ENCODE peak calls at places on chromosomes 4 and X, in four cellular contexts. One of them, this sample, is unnamed. For H3K4me1, the result is how much of the 10 kb centered on the place peaks cover.

GRCh38 chrX:48458711-48459110 is 11.3 kb downstream of the SLC38A5 start:
- DNase-seq in tibial nerve: no peak
- DNase-seq in left ventricle myocardium inferior: peak
- DNase-seq in esophagus squamous epithelium: no peak
- DNase-seq in this sample: no peak

GRCh38 chrX:115562492-115562872 is 1.5 kb downstream of the PLS3 start:
- DNase-seq in tibial nerve: no peak
- DNase-seq in left ventricle myocardium inferior: no peak
- DNase-seq in esophagus squamous epithelium: no peak
- DNase-seq in this sample: peak

GRCh38 chr4:120658772-120659171 is 263.8 kb downstream of the PRDM5 start:
- DNase-seq in tibial nerve: no peak
- DNase-seq in left ventricle myocardium inferior: no peak
- DNase-seq in esophagus squamous epithelium: no peak
- DNase-seq in this sample: no peak

GRCh38 chrX:150363561-150364346 is 637 bp downstream of the MAMLD1 start:
- DNase-seq in tibial nerve: no peak
- DNase-seq in left ventricle myocardium inferior: peak
- DNase-seq in esophagus squamous epithelium: no peak
- DNase-seq in this sample: peak

GRCh38 chr4:139963708-139964107 is 190.3 kb downstream of the MAML3 start:
- DNase-seq in tibial nerve: no peak
- DNase-seq in left ventricle myocardium inferior: no peak
- DNase-seq in esophagus squamous epithelium: no peak
- DNase-seq in this sample: no peak

GRCh38 chr4:104966349-104967033 is 180.2 kb upstream of the TET2 start:
- DNase-seq in tibial nerve: peak
- DNase-seq in left ventricle myocardium inferior: no peak
- DNase-seq in esophagus squamous epithelium: no peak
- DNase-seq in this sample: peak

GRCh38 chr4:48645225-48645794 is 134.8 kb downstream of the FRYL start:
- DNase-seq in tibial nerve: no peak
- DNase-seq in left ventricle myocardium inferior: no peak
- DNase-seq in esophagus squamous epithelium: no peak
- DNase-seq in this sample: no peak

GRCh38 chrX:44432641-44433040 is 89.2 kb upstream of the EFHC2 start:
- DNase-seq in tibial nerve: no peak
- DNase-seq in left ventricle myocardium inferior: no peak
- DNase-seq in esophagus squamous epithelium: no peak
- DNase-seq in this sample: no peak

GRCh38 chrX:153649178-153649914 is 2.3 kb downstream of the DUSP9 start:
- DNase-seq in tibial nerve: no peak
- DNase-seq in left ventricle myocardium inferior: no peak
- DNase-seq in esophagus squamous epithelium: no peak
- DNase-seq in this sample: peak

GRCh38 chr4:102757681-102758080 is 3.1 kb downstream of the MANBA start:
- DNase-seq in tibial nerve: no peak
- DNase-seq in left ventricle myocardium inferior: no peak
- DNase-seq in esophagus squamous epithelium: no peak
- DNase-seq in this sample: no peak

GRCh38 chr4:1205641-1206298 is 33.4 kb upstream of the SPON2 start:
- DNase-seq in tibial nerve: no peak
- DNase-seq in left ventricle myocardium inferior: no peak
- DNase-seq in esophagus squamous epithelium: no peak
- DNase-seq in this sample: no peak
- H3K4me1 ChIP-seq in tibial nerve: half or more
- H3K4me1 ChIP-seq in left ventricle myocardium inferior: half or more
- H3K4me1 ChIP-seq in esophagus squamous epithelium: half or more
- H3K4me1 ChIP-seq in this sample: under half

DNA sequence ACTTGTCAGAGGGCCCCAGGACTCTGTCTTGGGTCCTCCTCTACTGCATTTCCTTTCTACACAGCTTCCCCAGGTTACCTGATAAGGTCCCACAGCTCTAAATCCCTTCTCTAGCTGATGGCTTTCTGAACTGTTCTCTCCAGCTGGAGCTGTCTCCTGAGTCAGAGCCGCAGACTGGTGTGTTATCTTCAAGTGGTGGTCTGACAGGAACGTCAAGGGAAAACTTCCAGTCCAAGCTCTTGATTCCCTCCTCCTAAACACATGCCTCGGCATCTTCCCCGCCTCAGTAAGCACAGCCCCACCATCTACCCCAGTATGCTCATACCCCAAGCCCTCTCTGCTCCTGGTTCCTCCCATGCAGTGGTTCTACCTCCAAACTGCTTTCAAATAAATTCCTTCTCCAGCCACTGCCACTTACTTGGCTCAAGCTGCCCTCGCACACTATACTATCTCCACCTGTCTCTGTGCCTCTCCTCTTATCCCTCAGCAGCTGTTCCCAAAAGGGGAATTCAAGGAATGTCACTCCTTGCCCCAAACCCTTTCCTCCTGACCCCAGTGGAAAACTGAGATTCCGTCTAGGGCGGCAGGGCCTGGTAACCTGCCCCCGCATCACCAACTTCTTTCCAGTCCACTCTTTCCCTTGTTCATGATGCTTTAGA is 17.2 kb upstream of the CENPU start:
- DNase-seq in tibial nerve: no peak
- DNase-seq in left ventricle myocardium inferior: no peak
- DNase-seq in esophagus squamous epithelium: no peak
- DNase-seq in this sample: peak
- H3K4me3 ChIP-seq in tibial nerve: no peak
- H3K4me3 ChIP-seq in left ventricle myocardium inferior: no peak
- H3K4me3 ChIP-seq in esophagus squamous epithelium: no peak
- H3K4me3 ChIP-seq in this sample: no peak

GRCh38 chr4:20813698-20814097 is 113.4 kb downstream of the PACRGL start:
- DNase-seq in tibial nerve: no peak
- DNase-seq in left ventricle myocardium inferior: no peak
- DNase-seq in esophagus squamous epithelium: no peak
- DNase-seq in this sample: peak

GRCh38 chr4:20816287-20816686 is 116.0 kb downstream of the PACRGL start:
- DNase-seq in tibial nerve: no peak
- DNase-seq in left ventricle myocardium inferior: no peak
- DNase-seq in esophagus squamous epithelium: no peak
- DNase-seq in this sample: no peak
- H3K27ac ChIP-seq in tibial nerve: no peak
- H3K27ac ChIP-seq in left ventricle myocardium inferior: no peak
- H3K27ac ChIP-seq in esophagus squamous epithelium: no peak
- H3K27ac ChIP-seq in this sample: no peak

DNA sequence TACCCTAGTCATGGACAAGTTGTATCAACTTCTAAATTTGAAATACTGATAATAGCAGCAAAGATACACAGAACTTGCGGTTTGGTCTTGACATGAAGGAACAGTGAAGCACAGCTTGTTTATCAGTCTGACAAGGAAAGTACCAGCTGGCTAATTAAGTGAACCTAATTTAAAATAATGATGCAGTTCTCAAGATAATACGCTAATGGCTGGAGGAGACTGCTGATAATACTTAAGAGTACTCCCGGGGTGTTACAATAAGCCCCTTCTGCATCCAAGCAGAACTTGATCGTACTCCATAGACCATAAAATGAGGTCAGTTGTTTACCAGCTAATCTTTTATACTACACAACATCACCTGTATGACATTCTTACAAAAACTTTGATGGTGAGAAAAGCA is 697.5 kb downstream of the FSTL5 start:
- DNase-seq in tibial nerve: no peak
- DNase-seq in left ventricle myocardium inferior: no peak
- DNase-seq in esophagus squamous epithelium: no peak
- DNase-seq in this sample: no peak
- H3K4me1 ChIP-seq in tibial nerve: under half
- H3K4me1 ChIP-seq in left ventricle myocardium inferior: under half
- H3K4me1 ChIP-seq in esophagus squamous epithelium: under half
- H3K4me1 ChIP-seq in this sample: under half

GRCh38 chrX:19670321-19670750 is 155.0 kb upstream of the MAP3K15 start:
- DNase-seq in tibial nerve: peak
- DNase-seq in left ventricle myocardium inferior: no peak
- DNase-seq in esophagus squamous epithelium: no peak
- DNase-seq in this sample: no peak
- H3K4me3 ChIP-seq in tibial nerve: peak
- H3K4me3 ChIP-seq in left ventricle myocardium inferior: peak
- H3K4me3 ChIP-seq in esophagus squamous epithelium: no peak
- H3K4me3 ChIP-seq in this sample: no peak

GRCh38 chr4:123891901-123892300 is 495.3 kb downstream of the SPRY1 start:
- DNase-seq in tibial nerve: no peak
- DNase-seq in left ventricle myocardium inferior: no peak
- DNase-seq in esophagus squamous epithelium: no peak
- DNase-seq in this sample: no peak

GRCh38 chr4:123893746-123894095 is 497.1 kb downstream of the SPRY1 start:
- DNase-seq in tibial nerve: no peak
- DNase-seq in left ventricle myocardium inferior: no peak
- DNase-seq in esophagus squamous epithelium: no peak
- DNase-seq in this sample: no peak

GRCh38 chr4:123892997-123893745 is 496.6 kb downstream of the SPRY1 start:
- DNase-seq in tibial nerve: peak
- DNase-seq in left ventricle myocardium inferior: peak
- DNase-seq in esophagus squamous epithelium: no peak
- DNase-seq in this sample: no peak

GRCh38 chr4:123890889-123891288 is 494.3 kb downstream of the SPRY1 start:
- DNase-seq in tibial nerve: no peak
- DNase-seq in left ventricle myocardium inferior: no peak
- DNase-seq in esophagus squamous epithelium: no peak
- DNase-seq in this sample: no peak

DNA sequence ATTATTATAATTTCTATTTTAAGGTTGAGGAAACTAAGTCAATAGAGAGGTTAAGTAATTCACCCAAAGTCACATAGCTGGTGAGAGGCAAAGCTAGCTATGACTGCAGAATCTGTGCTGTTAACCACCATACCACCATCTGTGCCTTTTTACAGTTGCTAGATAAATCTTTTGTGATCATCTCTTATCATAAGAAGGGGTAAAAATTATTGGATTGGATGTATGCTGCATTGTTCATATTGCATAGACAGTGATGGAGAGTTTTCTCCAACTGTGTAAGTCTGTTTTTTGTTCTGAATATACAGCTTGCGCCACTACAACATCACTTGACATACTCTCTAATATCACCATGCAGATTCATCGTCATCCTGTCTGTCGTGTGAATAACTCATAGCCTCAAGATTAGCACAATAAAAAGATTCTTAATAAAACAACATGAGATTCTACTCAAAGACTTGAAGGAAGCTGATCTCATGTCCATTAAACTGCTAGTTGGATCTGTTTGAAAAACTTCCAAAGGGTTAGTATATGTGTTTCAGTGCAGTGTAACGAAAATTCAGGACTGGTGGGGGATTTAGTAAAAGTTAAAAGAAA is 495.9 kb downstream of the SPRY1 start:
- DNase-seq in tibial nerve: no peak
- DNase-seq in left ventricle myocardium inferior: no peak
- DNase-seq in esophagus squamous epithelium: no peak
- DNase-seq in this sample: no peak
- H3K27ac ChIP-seq in tibial nerve: peak
- H3K27ac ChIP-seq in left ventricle myocardium inferior: peak
- H3K27ac ChIP-seq in esophagus squamous epithelium: no peak
- H3K27ac ChIP-seq in this sample: no peak

GRCh38 chr4:184961693-184962092 is 56.6 kb upstream of the HELT start:
- DNase-seq in tibial nerve: no peak
- DNase-seq in left ventricle myocardium inferior: no peak
- DNase-seq in esophagus squamous epithelium: no peak
- DNase-seq in this sample: no peak
- H3K4me1 ChIP-seq in tibial nerve: under half
- H3K4me1 ChIP-seq in left ventricle myocardium inferior: under half
- H3K4me1 ChIP-seq in esophagus squamous epithelium: under half
- H3K4me1 ChIP-seq in this sample: under half

DNA sequence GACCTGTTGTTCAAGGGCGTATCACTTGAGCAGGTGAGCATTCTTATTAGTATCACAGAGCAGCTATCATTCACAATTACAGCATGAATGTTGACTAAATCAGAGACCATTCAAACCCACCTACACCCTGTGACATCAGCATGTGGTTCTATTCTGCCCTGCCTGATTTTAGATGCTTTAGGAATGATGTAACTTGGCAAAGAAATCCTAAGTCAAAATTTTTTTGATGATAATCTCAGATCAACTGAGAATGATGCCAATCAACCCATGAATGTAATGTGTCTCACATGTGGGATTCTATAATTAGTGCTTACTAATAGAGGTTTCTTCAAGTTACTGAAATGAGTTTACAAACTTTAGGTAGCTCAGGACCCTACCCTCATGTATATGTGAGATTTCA is 13.4 kb upstream of the CHIC2 start:
- DNase-seq in tibial nerve: no peak
- DNase-seq in left ventricle myocardium inferior: no peak
- DNase-seq in esophagus squamous epithelium: no peak
- DNase-seq in this sample: no peak
- H3K4me3 ChIP-seq in tibial nerve: no peak
- H3K4me3 ChIP-seq in left ventricle myocardium inferior: no peak
- H3K4me3 ChIP-seq in esophagus squamous epithelium: no peak
- H3K4me3 ChIP-seq in this sample: no peak

This sample was measured in cardiac muscle cell.